ENCODE peak calls at places on chromosomes 3 and 15, in ten cellular contexts. One of them, this sample, is unnamed. For H3K27me3, the result is how much of the 10 kb centered on the place peaks cover.

GRCh38 chr3:34247401-34247800 is 449.0 kb downstream of the PDCD6IP start:
- DNase-seq in fibroblast of lung: no peak
- DNase-seq in tibial artery: no peak
- DNase-seq in psoas muscle: no peak
- DNase-seq in transverse colon: no peak
- DNase-seq in bronchial epithelial cell: no peak
- DNase-seq in tibial nerve: no peak
- DNase-seq in cardiac muscle cell: no peak
- DNase-seq in uterus: no peak
- DNase-seq in right lobe of liver: no peak
- DNase-seq in this sample: no peak

GRCh38 chr3:8492744-8493511 is 8.7 kb upstream of the LMCD1 start:
- DNase-seq in fibroblast of lung: peak
- DNase-seq in tibial artery: no peak
- DNase-seq in psoas muscle: no peak
- DNase-seq in transverse colon: no peak
- DNase-seq in bronchial epithelial cell: peak
- DNase-seq in tibial nerve: no peak
- DNase-seq in cardiac muscle cell: no peak
- DNase-seq in uterus: no peak
- DNase-seq in right lobe of liver: no peak
- DNase-seq in this sample: no peak

GRCh38 chr15:22884344-22884743 is 45.9 kb downstream of the NIPA2 start:
- DNase-seq in fibroblast of lung: no peak
- DNase-seq in tibial artery: no peak
- DNase-seq in psoas muscle: no peak
- DNase-seq in transverse colon: no peak
- DNase-seq in bronchial epithelial cell: no peak
- DNase-seq in tibial nerve: no peak
- DNase-seq in cardiac muscle cell: peak
- DNase-seq in uterus: no peak
- DNase-seq in right lobe of liver: no peak
- DNase-seq in this sample: peak

GRCh38 chr15:46170326-46170725 is 535.5 kb downstream of the SQOR start:
- DNase-seq in fibroblast of lung: no peak
- DNase-seq in tibial artery: no peak
- DNase-seq in psoas muscle: no peak
- DNase-seq in transverse colon: no peak
- DNase-seq in bronchial epithelial cell: no peak
- DNase-seq in tibial nerve: no peak
- DNase-seq in cardiac muscle cell: no peak
- DNase-seq in uterus: no peak
- DNase-seq in right lobe of liver: no peak
- DNase-seq in this sample: no peak

GRCh38 chr3:51386852-51387229 is 1.8 kb downstream of the MANF start:
- DNase-seq in fibroblast of lung: no peak
- DNase-seq in tibial artery: peak
- DNase-seq in psoas muscle: no peak
- DNase-seq in transverse colon: no peak
- DNase-seq in bronchial epithelial cell: no peak
- DNase-seq in tibial nerve: no peak
- DNase-seq in cardiac muscle cell: no peak
- DNase-seq in uterus: no peak
- DNase-seq in right lobe of liver: no peak
- DNase-seq in this sample: peak

GRCh38 chr15:65856821-65857455 is 12.4 kb upstream of the RAB11A start:
- DNase-seq in fibroblast of lung: peak
- DNase-seq in tibial artery: peak
- DNase-seq in psoas muscle: peak
- DNase-seq in transverse colon: peak
- DNase-seq in bronchial epithelial cell: peak
- DNase-seq in tibial nerve: peak
- DNase-seq in cardiac muscle cell: peak
- DNase-seq in uterus: peak
- DNase-seq in right lobe of liver: peak
- DNase-seq in this sample: peak

GRCh38 chr15:38176155-38176554 is 76.5 kb upstream of the SPRED1 start:
- DNase-seq in fibroblast of lung: peak
- DNase-seq in tibial artery: no peak
- DNase-seq in psoas muscle: no peak
- DNase-seq in transverse colon: no peak
- DNase-seq in bronchial epithelial cell: peak
- DNase-seq in tibial nerve: no peak
- DNase-seq in cardiac muscle cell: no peak
- DNase-seq in uterus: no peak
- DNase-seq in right lobe of liver: no peak
- DNase-seq in this sample: no peak

GRCh38 chr15:55907797-55908196 is 85.6 kb downstream of the NEDD4 start:
- DNase-seq in fibroblast of lung: peak
- DNase-seq in tibial artery: no peak
- DNase-seq in psoas muscle: no peak
- DNase-seq in transverse colon: no peak
- DNase-seq in bronchial epithelial cell: peak
- DNase-seq in tibial nerve: no peak
- DNase-seq in cardiac muscle cell: no peak
- DNase-seq in uterus: no peak
- DNase-seq in right lobe of liver: no peak
- DNase-seq in this sample: no peak

GRCh38 chr3:71318459-71318827 is 265.1 kb downstream of the FOXP1 start:
- DNase-seq in fibroblast of lung: no peak
- DNase-seq in tibial artery: no peak
- DNase-seq in psoas muscle: no peak
- DNase-seq in transverse colon: no peak
- DNase-seq in bronchial epithelial cell: no peak
- DNase-seq in tibial nerve: no peak
- DNase-seq in cardiac muscle cell: no peak
- DNase-seq in uterus: no peak
- DNase-seq in right lobe of liver: no peak
- DNase-seq in this sample: no peak

GRCh38 chr3:45665101-45665572 is 24.1 kb upstream of the SACM1L start:
- DNase-seq in fibroblast of lung: no peak
- DNase-seq in tibial artery: no peak
- DNase-seq in psoas muscle: no peak
- DNase-seq in transverse colon: peak
- DNase-seq in bronchial epithelial cell: peak
- DNase-seq in tibial nerve: peak
- DNase-seq in cardiac muscle cell: peak
- DNase-seq in uterus: no peak
- DNase-seq in right lobe of liver: peak
- DNase-seq in this sample: no peak

GRCh38 chr3:182795383-182795782 is 2.1 kb downstream of the ATP11B start:
- DNase-seq in fibroblast of lung: peak
- DNase-seq in tibial artery: no peak
- DNase-seq in psoas muscle: no peak
- DNase-seq in transverse colon: peak
- DNase-seq in bronchial epithelial cell: peak
- DNase-seq in tibial nerve: no peak
- DNase-seq in cardiac muscle cell: no peak
- DNase-seq in uterus: no peak
- DNase-seq in right lobe of liver: no peak
- DNase-seq in this sample: no peak

GRCh38 chr3:94405258-94406035 is 342.6 kb downstream of the NSUN3 start:
- DNase-seq in fibroblast of lung: peak
- DNase-seq in tibial artery: no peak
- DNase-seq in psoas muscle: no peak
- DNase-seq in transverse colon: no peak
- DNase-seq in bronchial epithelial cell: peak
- DNase-seq in tibial nerve: no peak
- DNase-seq in cardiac muscle cell: no peak
- DNase-seq in uterus: no peak
- DNase-seq in right lobe of liver: no peak
- DNase-seq in this sample: no peak

GRCh38 chr15:25849431-25849921 is 13.7 kb downstream of the ATP10A start:
- DNase-seq in fibroblast of lung: peak
- DNase-seq in tibial artery: no peak
- DNase-seq in psoas muscle: no peak
- DNase-seq in transverse colon: no peak
- DNase-seq in bronchial epithelial cell: peak
- DNase-seq in tibial nerve: no peak
- DNase-seq in cardiac muscle cell: no peak
- DNase-seq in uterus: no peak
- DNase-seq in right lobe of liver: no peak
- DNase-seq in this sample: no peak

GRCh38 chr3:40268708-40269524 is 40.6 kb upstream of the EIF1B start:
- DNase-seq in fibroblast of lung: no peak
- DNase-seq in tibial artery: no peak
- DNase-seq in psoas muscle: no peak
- DNase-seq in transverse colon: no peak
- DNase-seq in bronchial epithelial cell: no peak
- DNase-seq in tibial nerve: no peak
- DNase-seq in cardiac muscle cell: no peak
- DNase-seq in uterus: no peak
- DNase-seq in right lobe of liver: no peak
- DNase-seq in this sample: no peak

GRCh38 chr15:45094358-45094730 is 19.6 kb downstream of the DUOX2 start:
- DNase-seq in fibroblast of lung: no peak
- DNase-seq in tibial artery: peak
- DNase-seq in psoas muscle: no peak
- DNase-seq in transverse colon: no peak
- DNase-seq in bronchial epithelial cell: no peak
- DNase-seq in tibial nerve: no peak
- DNase-seq in cardiac muscle cell: no peak
- DNase-seq in uterus: no peak
- DNase-seq in right lobe of liver: no peak
- DNase-seq in this sample: no peak

GRCh38 chr15:47184003-47184404 is 533.3 kb upstream of the SEMA6D start:
- DNase-seq in fibroblast of lung: no peak
- DNase-seq in tibial artery: no peak
- DNase-seq in psoas muscle: peak
- DNase-seq in transverse colon: peak
- DNase-seq in bronchial epithelial cell: peak
- DNase-seq in tibial nerve: no peak
- DNase-seq in cardiac muscle cell: peak
- DNase-seq in uterus: no peak
- DNase-seq in right lobe of liver: peak
- DNase-seq in this sample: peak

GRCh38 chr15:47184405-47185221 is 532.7 kb upstream of the SEMA6D start:
- DNase-seq in fibroblast of lung: peak
- DNase-seq in tibial artery: no peak
- DNase-seq in psoas muscle: no peak
- DNase-seq in transverse colon: no peak
- DNase-seq in bronchial epithelial cell: no peak
- DNase-seq in tibial nerve: no peak
- DNase-seq in cardiac muscle cell: peak
- DNase-seq in uterus: no peak
- DNase-seq in right lobe of liver: peak
- DNase-seq in this sample: no peak

GRCh38 chr15:47185222-47185800 is 532.0 kb upstream of the SEMA6D start:
- DNase-seq in fibroblast of lung: no peak
- DNase-seq in tibial artery: no peak
- DNase-seq in psoas muscle: no peak
- DNase-seq in transverse colon: no peak
- DNase-seq in bronchial epithelial cell: no peak
- DNase-seq in tibial nerve: no peak
- DNase-seq in cardiac muscle cell: no peak
- DNase-seq in uterus: no peak
- DNase-seq in right lobe of liver: no peak
- DNase-seq in this sample: no peak

GRCh38 chr15:47179988-47180387 is 537.3 kb upstream of the SEMA6D start:
- DNase-seq in fibroblast of lung: no peak
- DNase-seq in tibial artery: no peak
- DNase-seq in psoas muscle: no peak
- DNase-seq in transverse colon: no peak
- DNase-seq in bronchial epithelial cell: no peak
- DNase-seq in tibial nerve: no peak
- DNase-seq in cardiac muscle cell: no peak
- DNase-seq in uterus: no peak
- DNase-seq in right lobe of liver: no peak
- DNase-seq in this sample: no peak

GRCh38 chr15:47182818-47183217 is 534.5 kb upstream of the SEMA6D start:
- DNase-seq in fibroblast of lung: no peak
- DNase-seq in tibial artery: no peak
- DNase-seq in psoas muscle: no peak
- DNase-seq in transverse colon: no peak
- DNase-seq in bronchial epithelial cell: no peak
- DNase-seq in tibial nerve: no peak
- DNase-seq in cardiac muscle cell: no peak
- DNase-seq in uterus: no peak
- DNase-seq in right lobe of liver: no peak
- DNase-seq in this sample: no peak
- H3K27me3 ChIP-seq in fibroblast of lung: under half
- H3K27me3 ChIP-seq in tibial artery: under half
- H3K27me3 ChIP-seq in psoas muscle: half or more
- H3K27me3 ChIP-seq in transverse colon: under half
- H3K27me3 ChIP-seq in bronchial epithelial cell: under half
- H3K27me3 ChIP-seq in tibial nerve: under half
- H3K27me3 ChIP-seq in cardiac muscle cell: half or more
- H3K27me3 ChIP-seq in uterus: under half
- H3K27me3 ChIP-seq in right lobe of liver: under half
- H3K27me3 ChIP-seq in this sample: under half

GRCh38 chr3:185151101-185151958 is 1.5 kb downstream of the C3orf70 start:
- DNase-seq in fibroblast of lung: peak
- DNase-seq in tibial artery: no peak
- DNase-seq in psoas muscle: no peak
- DNase-seq in transverse colon: no peak
- DNase-seq in bronchial epithelial cell: peak
- DNase-seq in tibial nerve: no peak
- DNase-seq in cardiac muscle cell: no peak
- DNase-seq in uterus: no peak
- DNase-seq in right lobe of liver: no peak
- DNase-seq in this sample: no peak
- H3K4me3 ChIP-seq in fibroblast of lung: peak
- H3K4me3 ChIP-seq in tibial artery: peak
- H3K4me3 ChIP-seq in psoas muscle: peak
- H3K4me3 ChIP-seq in transverse colon: peak
- H3K4me3 ChIP-seq in bronchial epithelial cell: no peak
- H3K4me3 ChIP-seq in tibial nerve: peak
- H3K4me3 ChIP-seq in cardiac muscle cell: no peak
- H3K4me3 ChIP-seq in uterus: peak
- H3K4me3 ChIP-seq in right lobe of liver: no peak
- H3K4me3 ChIP-seq in this sample: peak

DNA sequence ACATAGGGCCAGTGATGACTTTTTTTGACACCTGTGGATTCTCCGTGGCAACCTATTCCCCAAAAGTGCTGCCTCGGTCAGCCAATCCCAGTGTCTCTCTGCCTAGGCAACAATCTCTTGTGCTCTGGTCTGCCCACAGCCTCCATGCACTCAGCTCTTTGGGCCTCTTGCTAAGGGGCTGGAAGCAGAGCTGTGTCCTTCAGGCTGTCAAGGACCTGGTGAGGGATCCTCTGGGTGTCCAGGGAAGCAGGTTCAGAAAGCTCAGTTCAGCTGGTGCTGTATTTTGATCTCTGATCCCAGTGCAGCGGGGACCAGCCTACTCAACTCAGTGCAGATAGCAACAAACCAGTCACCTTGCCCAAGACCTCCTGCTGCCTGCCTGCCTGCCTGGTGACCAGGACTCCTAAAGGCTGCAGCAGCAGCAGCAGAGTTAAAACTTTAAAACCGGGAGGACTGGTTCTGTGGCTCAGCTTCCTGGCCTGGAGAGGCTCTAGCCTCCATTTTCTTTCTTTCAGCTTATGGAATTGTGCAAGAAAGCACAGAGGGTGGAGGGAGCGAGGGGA is 6.2 kb downstream of the PAK6 start:
- DNase-seq in fibroblast of lung: no peak
- DNase-seq in tibial artery: no peak
- DNase-seq in psoas muscle: no peak
- DNase-seq in transverse colon: peak
- DNase-seq in bronchial epithelial cell: peak
- DNase-seq in tibial nerve: no peak
- DNase-seq in cardiac muscle cell: no peak
- DNase-seq in uterus: no peak
- DNase-seq in right lobe of liver: no peak
- DNase-seq in this sample: no peak
- TF ChIP-seq CTCF in fibroblast of lung: no peak
- TF ChIP-seq CTCF in tibial artery: no peak
- TF ChIP-seq CTCF in psoas muscle: no peak
- TF ChIP-seq CTCF in transverse colon: no peak
- TF ChIP-seq CTCF in bronchial epithelial cell: no peak
- TF ChIP-seq CTCF in tibial nerve: no peak
- TF ChIP-seq CTCF in cardiac muscle cell: no peak
- TF ChIP-seq CTCF in uterus: no peak
- TF ChIP-seq CTCF in right lobe of liver: no peak
- TF ChIP-seq CTCF in this sample: no peak

GRCh38 chr3:128475355-128475754 is 8.7 kb upstream of the DNAJB8 start:
- DNase-seq in fibroblast of lung: no peak
- DNase-seq in tibial artery: no peak
- DNase-seq in psoas muscle: no peak
- DNase-seq in transverse colon: no peak
- DNase-seq in bronchial epithelial cell: no peak
- DNase-seq in tibial nerve: no peak
- DNase-seq in cardiac muscle cell: no peak
- DNase-seq in uterus: no peak
- DNase-seq in right lobe of liver: no peak
- DNase-seq in this sample: no peak
- H3K27me3 ChIP-seq in fibroblast of lung: under half
- H3K27me3 ChIP-seq in tibial artery: under half
- H3K27me3 ChIP-seq in psoas muscle: under half
- H3K27me3 ChIP-seq in transverse colon: half or more
- H3K27me3 ChIP-seq in bronchial epithelial cell: under half
- H3K27me3 ChIP-seq in tibial nerve: under half
- H3K27me3 ChIP-seq in cardiac muscle cell: under half
- H3K27me3 ChIP-seq in uterus: under half
- H3K27me3 ChIP-seq in right lobe of liver: under half
- H3K27me3 ChIP-seq in this sample: under half

This sample was measured in dorsolateral prefrontal cortex.